ENCODE peak calls at places on chromosomes 4 and X, in five cellular contexts. One of them, this sample, is unnamed.

GRCh38 chrX:140123446-140123845 is 158.1 kb upstream of the CXorf66 start:
- DNase-seq in IMR-90: no peak
- DNase-seq in prostate gland: no peak
- DNase-seq in HCT116: no peak
- DNase-seq in transverse colon: no peak
- DNase-seq in this sample: no peak

GRCh38 chr4:168707205-168707604 is 210.4 kb downstream of the PALLD start:
- DNase-seq in IMR-90: peak; percentile 54
- DNase-seq in prostate gland: no peak
- DNase-seq in HCT116: no peak
- DNase-seq in transverse colon: no peak
- DNase-seq in this sample: no peak

GRCh38 chr4:109803924-109804571 is 2.2 kb upstream of the CFI start:
- DNase-seq in IMR-90: peak; percentile 37
- DNase-seq in prostate gland: peak; percentile 25
- DNase-seq in HCT116: peak; percentile 51
- DNase-seq in transverse colon: peak; percentile 8
- DNase-seq in this sample: no peak

GRCh38 chr4:86974481-86975050 is 39.8 kb downstream of the AFF1 start:
- DNase-seq in IMR-90: no peak
- DNase-seq in prostate gland: no peak
- DNase-seq in HCT116: no peak
- DNase-seq in transverse colon: no peak
- DNase-seq in this sample: no peak

GRCh38 chr4:146442801-146443200 is 78.9 kb downstream of the SLC10A7 start:
- DNase-seq in IMR-90: peak; percentile 75
- DNase-seq in prostate gland: no peak
- DNase-seq in HCT116: no peak
- DNase-seq in transverse colon: no peak
- DNase-seq in this sample: no peak

GRCh38 chr4:86306816-86307215 is 53.0 kb downstream of the MAPK10 start:
- DNase-seq in IMR-90: peak; percentile 83
- DNase-seq in prostate gland: no peak
- DNase-seq in HCT116: no peak
- DNase-seq in transverse colon: no peak
- DNase-seq in this sample: no peak

GRCh38 chr4:171794528-171794927 is 18.7 kb upstream of the GALNTL6 start:
- DNase-seq in IMR-90: no peak
- DNase-seq in prostate gland: no peak
- DNase-seq in HCT116: no peak
- DNase-seq in transverse colon: no peak
- DNase-seq in this sample: no peak

GRCh38 chr4:107359208-107359607 is 323.1 kb upstream of the DKK2 start:
- DNase-seq in IMR-90: no peak
- DNase-seq in prostate gland: no peak
- DNase-seq in HCT116: no peak
- DNase-seq in transverse colon: no peak
- DNase-seq in this sample: no peak

GRCh38 chr4:156169011-156169410 is 215.3 kb upstream of the CTSO start:
- DNase-seq in IMR-90: peak; percentile 95
- DNase-seq in prostate gland: no peak
- DNase-seq in HCT116: peak; percentile 19
- DNase-seq in transverse colon: no peak
- DNase-seq in this sample: peak; percentile 11

GRCh38 chr4:181319629-181320028 is 923.6 kb upstream of the TENM3 start:
- DNase-seq in IMR-90: no peak
- DNase-seq in prostate gland: no peak
- DNase-seq in HCT116: no peak
- DNase-seq in transverse colon: no peak
- DNase-seq in this sample: no peak

GRCh38 chrX:77962068-77962902 is 7.2 kb downstream of the PGAM4 start:
- DNase-seq in IMR-90: peak; percentile 4
- DNase-seq in prostate gland: no peak
- DNase-seq in HCT116: no peak
- DNase-seq in transverse colon: no peak
- DNase-seq in this sample: no peak

GRCh38 chr4:79454656-79455055 is 46.6 kb upstream of the GK2 start:
- DNase-seq in IMR-90: no peak
- DNase-seq in prostate gland: no peak
- DNase-seq in HCT116: no peak
- DNase-seq in transverse colon: no peak
- DNase-seq in this sample: no peak

GRCh38 chr4:51943221-51943620 is 76.9 kb downstream of the LRRC66 start:
- DNase-seq in IMR-90: peak; percentile 28
- DNase-seq in prostate gland: no peak
- DNase-seq in HCT116: no peak
- DNase-seq in transverse colon: no peak
- DNase-seq in this sample: no peak

GRCh38 chr4:3215733-3216132 is 33.2 kb upstream of the MSANTD1 start:
- DNase-seq in IMR-90: no peak
- DNase-seq in prostate gland: no peak
- DNase-seq in HCT116: no peak
- DNase-seq in transverse colon: no peak
- DNase-seq in this sample: no peak

GRCh38 chr4:97013309-97014106 is 1129.8 kb downstream of the STPG2 start:
- DNase-seq in IMR-90: no peak
- DNase-seq in prostate gland: no peak
- DNase-seq in HCT116: no peak
- DNase-seq in transverse colon: no peak
- DNase-seq in this sample: no peak

GRCh38 chr4:25680580-25680979 is 24.9 kb downstream of the SLC34A2 start:
- DNase-seq in IMR-90: no peak
- DNase-seq in prostate gland: no peak
- DNase-seq in HCT116: no peak
- DNase-seq in transverse colon: no peak
- DNase-seq in this sample: no peak

GRCh38 chr4:103244251-103244650 is 46.1 kb upstream of the CENPE start:
- DNase-seq in IMR-90: no peak
- DNase-seq in prostate gland: no peak
- DNase-seq in HCT116: no peak
- DNase-seq in transverse colon: no peak
- DNase-seq in this sample: no peak

GRCh38 chr4:78057600-78058560 is 757 bp downstream of the FRAS1 start:
- DNase-seq in IMR-90: peak; percentile 13
- DNase-seq in prostate gland: peak; percentile 61
- DNase-seq in HCT116: no peak
- DNase-seq in transverse colon: peak; percentile 40
- DNase-seq in this sample: no peak

GRCh38 chr4:15562114-15562513 is 92.4 kb downstream of the CC2D2A start:
- DNase-seq in IMR-90: peak; percentile 37
- DNase-seq in prostate gland: no peak
- DNase-seq in HCT116: no peak
- DNase-seq in transverse colon: no peak
- DNase-seq in this sample: no peak

GRCh38 chr4:10113362-10114047 is 3.1 kb downstream of the WDR1 start:
- DNase-seq in IMR-90: no peak
- DNase-seq in prostate gland: no peak
- DNase-seq in HCT116: no peak
- DNase-seq in transverse colon: no peak
- DNase-seq in this sample: no peak
- TF ChIP-seq POLR2A in IMR-90: no peak
- TF ChIP-seq POLR2A in prostate gland: no peak
- TF ChIP-seq POLR2A in HCT116: no peak
- TF ChIP-seq POLR2A in transverse colon: no peak
- TF ChIP-seq POLR2A in this sample: no peak

DNA sequence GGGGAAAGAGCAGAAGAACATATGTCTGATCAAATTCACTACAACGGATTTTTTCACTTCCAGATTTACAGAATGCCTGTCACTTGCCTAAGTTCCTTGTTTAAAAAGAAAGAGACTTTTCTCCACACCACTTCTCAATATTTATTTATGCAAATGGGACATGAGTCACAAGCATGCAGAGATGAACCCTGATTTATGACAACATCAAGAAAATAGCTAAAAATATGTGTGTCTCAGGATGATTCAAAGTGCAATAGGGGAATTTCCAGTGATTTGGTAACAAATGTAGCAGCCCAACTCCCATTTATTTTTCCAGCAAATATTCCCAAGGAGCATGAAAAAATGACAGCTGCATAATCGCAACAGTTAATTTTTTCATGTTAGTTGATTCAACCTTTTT is 180.4 kb upstream of the FAT1 start:
- DNase-seq in IMR-90: peak; percentile 95
- DNase-seq in prostate gland: no peak
- DNase-seq in HCT116: no peak
- DNase-seq in transverse colon: no peak
- DNase-seq in this sample: peak; percentile 7
- TF ChIP-seq POLR2A in IMR-90: no peak
- TF ChIP-seq POLR2A in prostate gland: no peak
- TF ChIP-seq POLR2A in HCT116: no peak
- TF ChIP-seq POLR2A in transverse colon: no peak
- TF ChIP-seq POLR2A in this sample: no peak

GRCh38 chrX:24023972-24024664 is 2.9 kb downstream of the KLHL15 start:
- DNase-seq in IMR-90: peak; percentile 23
- DNase-seq in prostate gland: no peak
- DNase-seq in HCT116: no peak
- DNase-seq in transverse colon: no peak
- DNase-seq in this sample: no peak

GRCh38 chrX:24026403-24026801 is 584 bp downstream of the KLHL15 start:
- DNase-seq in IMR-90: no peak
- DNase-seq in prostate gland: no peak
- DNase-seq in HCT116: no peak
- DNase-seq in transverse colon: no peak
- DNase-seq in this sample: no peak

GRCh38 chrX:24027086-24027485 is at the start of gene KLHL15:
- DNase-seq in IMR-90: no peak
- DNase-seq in prostate gland: no peak
- DNase-seq in HCT116: no peak
- DNase-seq in transverse colon: no peak
- DNase-seq in this sample: no peak

GRCh38 chrX:24024819-24025740 is 1.9 kb downstream of the KLHL15 start:
- DNase-seq in IMR-90: peak; percentile 89
- DNase-seq in prostate gland: peak; percentile 74
- DNase-seq in HCT116: peak; percentile 60
- DNase-seq in transverse colon: peak; percentile 86
- DNase-seq in this sample: peak; percentile 33

DNA sequence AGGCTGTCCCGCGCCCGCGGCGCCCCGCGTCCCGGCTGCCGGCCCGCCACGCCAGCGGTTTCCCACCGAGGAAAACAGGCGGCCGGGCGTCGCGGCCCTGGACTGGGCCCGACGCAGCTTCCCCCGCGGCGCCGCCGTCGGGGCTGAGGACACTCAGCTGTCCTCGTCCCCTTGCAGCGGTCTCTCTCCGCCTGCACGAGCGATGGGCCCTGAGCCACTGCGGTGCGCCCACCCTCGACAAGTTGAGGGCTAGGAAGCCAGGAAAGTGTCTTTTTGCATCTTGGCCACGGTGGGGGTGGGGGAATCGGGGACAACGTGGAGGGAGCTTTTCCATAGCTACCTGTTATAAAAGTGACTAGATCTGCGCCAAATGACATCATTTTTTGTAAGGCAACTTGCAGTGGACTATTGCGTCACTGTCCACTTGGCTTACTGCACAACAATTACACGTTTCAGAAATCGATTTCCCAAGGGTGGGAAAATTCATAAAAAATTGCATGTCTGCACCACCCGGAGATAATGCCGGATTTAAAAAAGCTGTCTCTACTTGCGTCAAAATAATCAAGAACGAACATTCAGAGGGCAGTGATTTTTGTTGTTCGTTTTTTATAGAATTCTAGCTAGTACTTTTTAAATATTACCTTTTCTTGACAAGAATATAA is 1.1 kb downstream of the KLHL15 start:
- DNase-seq in IMR-90: peak; percentile 81
- DNase-seq in prostate gland: peak; percentile 5
- DNase-seq in HCT116: peak; percentile 24
- DNase-seq in transverse colon: no peak
- DNase-seq in this sample: no peak
- TF ChIP-seq POLR2A in IMR-90: no peak
- TF ChIP-seq POLR2A in prostate gland: peak; percentile 40
- TF ChIP-seq POLR2A in HCT116: no peak
- TF ChIP-seq POLR2A in transverse colon: peak; percentile 11
- TF ChIP-seq POLR2A in this sample: no peak

GRCh38 chr4:40307627-40308497 is 27.3 kb upstream of the CHRNA9 start:
- DNase-seq in IMR-90: no peak
- DNase-seq in prostate gland: no peak
- DNase-seq in HCT116: no peak
- DNase-seq in transverse colon: peak; percentile 65
- DNase-seq in this sample: no peak
- TF ChIP-seq POLR2A in IMR-90: no peak
- TF ChIP-seq POLR2A in prostate gland: no peak
- TF ChIP-seq POLR2A in HCT116: no peak
- TF ChIP-seq POLR2A in transverse colon: no peak
- TF ChIP-seq POLR2A in this sample: no peak

DNA sequence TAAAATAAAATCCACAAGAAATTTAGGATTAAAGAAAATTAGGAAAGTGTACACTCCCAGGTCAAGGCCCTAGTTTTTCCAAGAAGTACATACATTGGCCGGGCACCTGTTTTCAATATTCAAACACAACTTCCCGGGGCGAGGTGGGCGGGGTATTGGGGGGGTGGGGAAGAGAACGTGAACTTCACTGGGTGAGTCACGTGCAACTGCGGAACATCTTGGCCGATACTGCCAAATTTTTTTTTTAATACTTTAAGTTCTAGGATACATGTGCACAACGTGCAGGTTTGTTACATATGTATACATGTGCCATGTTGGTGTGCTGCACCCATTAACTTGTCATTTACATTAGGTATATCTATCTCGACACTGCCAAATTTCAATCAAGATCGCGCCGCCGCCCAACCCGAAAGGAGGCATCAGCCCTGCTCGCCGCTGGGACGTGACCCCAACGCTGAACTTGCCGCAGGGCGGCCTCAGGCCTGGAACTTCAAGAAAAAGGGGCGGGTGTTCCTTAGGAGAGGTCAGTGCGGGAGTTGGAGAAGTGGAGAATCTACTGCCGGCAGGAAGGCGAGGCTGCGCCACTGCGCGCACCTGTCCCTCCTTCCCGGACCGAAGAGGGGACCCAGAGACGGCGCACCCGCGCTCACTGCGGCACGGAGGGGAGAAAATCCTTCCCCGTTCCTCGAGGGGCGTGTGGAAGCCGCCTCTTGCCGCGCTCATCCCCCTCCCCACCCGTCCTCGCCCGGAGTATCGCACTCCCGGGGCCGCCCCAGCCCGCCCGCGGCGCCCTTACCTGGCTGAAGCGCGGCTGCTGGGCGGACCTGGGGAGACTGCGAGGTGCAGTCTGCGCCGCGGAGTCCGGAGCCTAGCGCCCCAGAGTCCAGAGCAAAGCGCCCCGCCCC is at the start of gene TEC:
- DNase-seq in IMR-90: no peak
- DNase-seq in prostate gland: peak; percentile 7
- DNase-seq in HCT116: peak; percentile 48
- DNase-seq in transverse colon: peak; percentile 45
- DNase-seq in this sample: no peak
- TF ChIP-seq POLR2A in IMR-90: no peak
- TF ChIP-seq POLR2A in prostate gland: peak; percentile 53
- TF ChIP-seq POLR2A in HCT116: peak; percentile 17
- TF ChIP-seq POLR2A in transverse colon: peak; percentile 91
- TF ChIP-seq POLR2A in this sample: no peak

GRCh38 chrX:21940356-21940829 is at the start of gene SMS:
- DNase-seq in IMR-90: peak; percentile 75
- DNase-seq in prostate gland: peak; percentile 58
- DNase-seq in HCT116: no peak
- DNase-seq in transverse colon: peak; percentile 81
- DNase-seq in this sample: no peak
- TF ChIP-seq POLR2A in IMR-90: peak; percentile 82
- TF ChIP-seq POLR2A in prostate gland: peak; percentile 62
- TF ChIP-seq POLR2A in HCT116: peak; percentile 19
- TF ChIP-seq POLR2A in transverse colon: peak; percentile 39
- TF ChIP-seq POLR2A in this sample: peak; percentile 76